ENCODE peak calls at places on chromosomes 3 and 15, in four cellular contexts. L, M, V and B are unnamed samples.

GRCh38 chr15:63173116-63173470 is 15.8 kb upstream of the RPS27L start:
- DNase-seq in L (no peak), M (no peak), V (no peak), B (no peak)

GRCh38 chr15:79724312-79724711 is 172.5 kb downstream of the MTHFS start:
- DNase-seq in L (no peak), M (no peak), V (no peak), B (no peak)

GRCh38 chr3:61903931-61904657 is 342.7 kb downstream of the PTPRG start:
- DNase-seq in L (no peak), M (no peak), V (no peak), B (no peak)

GRCh38 chr15:67495585-67495984 is 25.3 kb upstream of the C15orf61 start:
- DNase-seq in L (no peak), M (no peak), V (no peak), B (no peak)

GRCh38 chr3:120524171-120524923 is 71.8 kb upstream of the NDUFB4 start:
- DNase-seq in L (no peak), M (no peak), V (no peak), B (no peak)

GRCh38 chr3:167740961-167741587 is 5.6 kb downstream of the SERPINI1 start:
- DNase-seq in L (no peak), M (peak; percentile 44), V (no peak), B (peak; percentile 55)

GRCh38 chr3:11240496-11240895 is 31.7 kb upstream of the ATG7 start:
- DNase-seq in L (no peak), M (no peak), V (no peak), B (no peak)

GRCh38 chr15:62945063-62945462 is 97.5 kb upstream of the TPM1 start:
- DNase-seq in L (no peak), M (no peak), V (no peak), B (no peak)

GRCh38 chr3:79367066-79367465 is 400.7 kb downstream of the ROBO1 start:
- DNase-seq in L (no peak), M (no peak), V (no peak), B (no peak)

GRCh38 chr15:31263751-31264533 is 62.7 kb upstream of the KLF13 start:
- DNase-seq in L (peak; percentile 92), M (no peak), V (peak; percentile 55), B (no peak)

GRCh38 chr3:194875581-194876402 is 190.1 kb downstream of the FAM43A start:
- DNase-seq in L (no peak), M (no peak), V (no peak), B (no peak)

GRCh38 chr3:53944019-53944418 is 52.4 kb upstream of the SELENOK start:
- DNase-seq in L (no peak), M (no peak), V (no peak), B (no peak)

GRCh38 chr3:126103121-126104027 is 19.4 kb upstream of the SLC41A3 start:
- DNase-seq in L (no peak), M (no peak), V (no peak), B (no peak)

GRCh38 chr3:151709847-151710246 is 23.9 kb upstream of the AADACL2 start:
- DNase-seq in L (no peak), M (no peak), V (no peak), B (no peak)

GRCh38 chr3:11764931-11765363 is 81.7 kb downstream of the TAMM41 start:
- DNase-seq in L (no peak), M (no peak), V (no peak), B (no peak)

GRCh38 chr3:24299801-24300626 is 194.6 kb downstream of the THRB start:
- DNase-seq in L (no peak), M (peak; percentile 19), V (no peak), B (no peak)

DNA sequence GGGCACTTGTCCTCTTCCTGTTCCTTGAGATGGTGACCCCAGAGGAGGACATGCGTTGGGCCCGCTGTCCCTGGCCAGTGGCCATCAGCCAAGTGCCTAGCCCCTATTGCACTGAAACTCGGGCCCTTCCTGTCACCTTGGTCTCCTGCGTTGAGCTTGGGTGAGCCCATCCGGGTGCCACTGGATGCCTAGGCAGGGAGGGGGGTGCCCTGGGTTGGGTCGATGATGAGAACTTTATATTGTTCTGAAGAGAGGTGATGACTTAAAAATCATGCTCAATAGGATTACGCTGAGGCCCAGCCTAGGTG is 221.8 kb downstream of the SNRPN start:
- DNase-seq in L (no peak), M (no peak), V (no peak), B (peak; percentile 17)
- H3K9me3 ChIP-seq in L (peaks cover 99% of the 10 kb centered on the region), M (no peaks in the 10 kb centered on the region), V (peaks cover 6% of the 10 kb centered on the region), B (peaks cover 68% of the 10 kb centered on the region)

GRCh38 chr15:25185156-25185710 is 230.4 kb downstream of the SNRPN start:
- DNase-seq in L (no peak), M (no peak), V (no peak), B (no peak)

GRCh38 chr15:25186411-25186810 is 231.6 kb downstream of the SNRPN start:
- DNase-seq in L (no peak), M (no peak), V (no peak), B (no peak)

GRCh38 chr15:25184356-25185155 is 229.8 kb downstream of the SNRPN start:
- DNase-seq in L (no peak), M (no peak), V (no peak), B (no peak)

GRCh38 chr15:25186906-25187645 is 232.3 kb downstream of the SNRPN start:
- DNase-seq in L (no peak), M (no peak), V (no peak), B (no peak)

GRCh38 chr15:25185791-25186190 is 231.0 kb downstream of the SNRPN start:
- DNase-seq in L (no peak), M (no peak), V (no peak), B (peak; percentile 30)
- H3K9me3 ChIP-seq in L (peaks cover 97% of the 10 kb centered on the region), M (no peaks in the 10 kb centered on the region), V (no peaks in the 10 kb centered on the region), B (peaks cover 48% of the 10 kb centered on the region)

DNA sequence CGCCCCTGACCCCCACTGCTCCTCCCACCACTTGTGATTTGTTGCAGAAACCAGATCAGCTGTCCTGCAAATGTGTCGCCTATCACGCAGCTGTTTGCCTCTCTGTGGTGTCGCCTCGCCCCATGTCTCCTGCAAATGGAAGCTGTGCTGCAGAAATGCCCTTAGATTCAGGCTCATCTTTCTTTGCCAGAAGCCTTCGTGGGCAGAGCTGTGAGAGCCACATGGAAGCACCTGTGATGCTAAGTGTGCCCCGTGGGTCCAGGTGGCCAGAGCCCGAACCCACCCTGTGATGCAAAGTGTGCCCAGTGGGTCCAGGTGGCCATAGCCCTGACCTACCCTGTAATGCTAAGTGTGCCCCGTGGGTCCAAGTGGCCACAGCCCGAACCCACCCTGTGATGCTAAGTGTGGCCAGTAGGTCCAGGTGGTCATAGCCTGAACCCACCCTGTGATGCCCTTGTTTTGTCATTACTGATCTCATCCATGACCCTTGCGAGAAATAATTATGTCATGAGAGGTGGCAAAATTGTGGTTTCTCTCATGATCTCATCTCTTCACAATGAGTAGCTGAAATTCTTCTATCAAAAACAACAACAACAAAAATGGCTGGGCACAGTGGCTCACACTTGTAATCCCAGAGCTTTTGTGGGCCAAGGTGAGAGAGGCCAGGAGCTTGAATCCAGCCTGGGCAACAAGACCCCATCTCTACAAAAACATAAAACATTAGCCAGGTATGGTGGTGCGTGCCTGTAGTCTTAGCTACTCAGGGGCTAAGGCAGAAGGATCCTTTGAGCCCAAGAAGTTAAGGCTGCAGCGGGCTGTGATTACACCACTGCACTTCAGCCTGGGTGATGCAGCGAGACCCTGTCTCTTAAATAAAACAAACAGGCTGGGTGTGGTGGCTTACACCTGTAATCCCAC is 187.4 kb downstream of the GOLGA6L6 start:
- DNase-seq in L (peak; percentile 24), M (peak; percentile 14), V (no peak), B (no peak)
- H3K9me3 ChIP-seq in L (peaks cover 87% of the 10 kb centered on the region), M (peaks cover 25% of the 10 kb centered on the region), V (no peaks in the 10 kb centered on the region), B (peaks cover 4% of the 10 kb centered on the region)

GRCh38 chr3:44499149-44499898 is 21.9 kb upstream of the ZNF445 start:
- DNase-seq in L (no peak), M (no peak), V (no peak), B (no peak)
- H3K9me3 ChIP-seq in L (peaks cover 68% of the 10 kb centered on the region), M (peaks cover 70% of the 10 kb centered on the region), V (peaks cover 32% of the 10 kb centered on the region), B (peaks cover 10% of the 10 kb centered on the region)

DNA sequence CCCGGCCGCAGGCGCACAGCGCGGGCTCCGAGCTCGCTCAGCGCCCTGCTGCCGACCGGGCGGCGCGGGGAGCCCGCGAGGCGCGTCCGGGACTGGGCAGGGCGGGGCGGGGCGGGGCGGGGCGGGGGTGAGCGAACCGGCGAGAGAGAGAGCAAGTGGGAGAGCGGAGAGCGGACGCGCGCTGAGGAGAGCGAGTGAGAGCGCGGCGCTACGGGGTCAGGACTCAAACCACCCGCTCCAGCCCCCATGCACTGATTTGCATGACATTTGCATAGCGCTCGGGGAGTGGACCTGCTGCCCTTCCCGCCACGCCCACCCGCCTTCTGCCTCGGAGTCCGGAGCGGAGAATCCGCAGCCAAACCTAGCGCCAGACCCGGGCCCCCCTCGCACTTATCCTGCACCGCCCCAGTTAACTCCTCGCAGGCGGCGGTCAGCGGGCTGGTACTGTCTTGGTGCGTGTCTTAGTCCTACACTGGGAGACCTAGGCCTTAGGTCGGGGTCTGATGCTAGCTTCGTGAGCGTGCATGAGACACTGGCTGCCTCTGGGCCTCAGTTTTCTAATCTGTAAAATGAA is at the start of gene MYLK:
- DNase-seq in L (peak; percentile 78), M (peak; percentile 93), V (no peak), B (peak; percentile 93)
- H3K9me3 ChIP-seq in L (no peaks in the 10 kb centered on the region), M (no peaks in the 10 kb centered on the region), V (no peaks in the 10 kb centered on the region), B (no peaks in the 10 kb centered on the region)

GRCh38 chr15:60283936-60284335 is 113.8 kb downstream of the ANXA2 start:
- DNase-seq in L (no peak), M (no peak), V (no peak), B (no peak)
- H3K9me3 ChIP-seq in L (no peaks in the 10 kb centered on the region), M (no peaks in the 10 kb centered on the region), V (no peaks in the 10 kb centered on the region), B (no peaks in the 10 kb centered on the region)